ENCODE peak calls at places on chromosomes 3 and 15, in five cellular contexts. C is activated CD4-positive, alpha-beta memory T cell treated with anti-CD3 and anti-CD28 coated beads, Interleukin-2, amount 10 ng/mL, durations not matched to agents 7 days and 5 days; H is G401; W is fibroblast of lung; J is amniotic epithelial cell. P is an unnamed sample.

GRCh38 chr15:69648775-69649735 is 196.4 kb downstream of the RPLP1 start:
- DNase-seq in W (no peak), H (no peak), C (no peak), J (no peak), P (no peak)

GRCh38 chr15:78453447-78453846 is 15.4 kb downstream of the IREB2 start:
- DNase-seq in C (no peak), J (no peak), H (no peak), W (no peak), P (no peak)

GRCh38 chr15:98071786-98072185 is 111.3 kb downstream of the ARRDC4 start:
- DNase-seq in C (no peak), W (no peak), H (no peak), J (no peak), P (no peak)

GRCh38 chr3:134809412-134810051 is 14.5 kb downstream of the EPHB1 start:
- DNase-seq in C (no peak), H (no peak), W (no peak), J (peak), P (no peak)

GRCh38 chr3:160941885-160942494 is 163.2 kb downstream of the B3GALNT1 start:
- DNase-seq in W (peak), C (peak), H (peak), J (peak), P (peak)

GRCh38 chr15:33840615-33841014 is 127.7 kb upstream of the CHRM5 start:
- DNase-seq in H (no peak), C (no peak), W (no peak), J (no peak), P (no peak)

GRCh38 chr3:163328680-163329079 is 1749.6 kb downstream of the SI start:
- DNase-seq in H (no peak), J (no peak), W (no peak), C (no peak), P (no peak)

GRCh38 chr15:97547381-97547780 is 413.1 kb upstream of the ARRDC4 start:
- DNase-seq in H (no peak), J (no peak), C (no peak), W (no peak), P (no peak)

GRCh38 chr3:45690331-45691035 is 1.3 kb downstream of the SACM1L start:
- DNase-seq in H (peak), W (no peak), J (peak), C (peak), P (no peak)

GRCh38 chr3:142009029-142009428 is 132.6 kb downstream of the ATP1B3 start:
- DNase-seq in J (no peak), C (no peak), H (no peak), W (no peak), P (no peak)

GRCh38 chr3:49869525-49870126 is at the start of gene CAMKV:
- DNase-seq in C (peak), H (peak), W (no peak), J (no peak), P (no peak)

GRCh38 chr3:71949403-71949802 is 164.5 kb upstream of the PROK2 start:
- DNase-seq in H (no peak), J (no peak), C (no peak), W (no peak), P (no peak)

GRCh38 chr3:57596495-57597239 is 477 bp downstream of the ARF4 start:
- DNase-seq in C (peak), J (peak), W (peak), H (peak), P (peak)

GRCh38 chr3:171058058-171058457 is 31.5 kb upstream of the SLC2A2 start:
- DNase-seq in H (no peak), W (peak), C (no peak), J (peak), P (peak)

GRCh38 chr3:129708328-129708861 is 101.9 kb upstream of the PLXND1 start:
- DNase-seq in C (no peak), W (no peak), J (no peak), H (no peak), P (no peak)

GRCh38 chr3:28846948-28847527 is 433.8 kb upstream of the RBMS3 start:
- DNase-seq in C (no peak), J (no peak), H (no peak), W (no peak), P (no peak)

GRCh38 chr3:171028025-171028778 is 1.7 kb upstream of the SLC2A2 start:
- DNase-seq in W (peak), H (peak), C (peak), J (peak), P (peak)

GRCh38 chr3:167843483-167843882 is 108.0 kb downstream of the SERPINI1 start:
- DNase-seq in H (no peak), C (no peak), J (no peak), W (no peak), P (no peak)

GRCh38 chr3:157500232-157500631 is 3.0 kb downstream of the VEPH1 start:
- DNase-seq in W (no peak), J (no peak), H (no peak), C (no peak), P (no peak)

GRCh38 chr3:14814473-14814872 is 4.3 kb upstream of the FGD5 start:
- DNase-seq in C (no peak), H (no peak), W (no peak), J (no peak), P (no peak)

GRCh38 chr3:173617490-173617889 is 219.9 kb downstream of the NLGN1 start:
- DNase-seq in J (no peak), C (no peak), H (peak), W (no peak), P (no peak)

P was measured in fibroblast of pulmonary artery.